ENCODE peak calls at places on chromosomes 4 and X, in four cellular contexts. G, K, H and L are unnamed samples.

GRCh38 chrX:41238543-41238942 is 95.4 kb upstream of the DDX3X start:
- DNase-seq in H (no peak), K (no peak), G (no peak), L (peak; percentile 56)

GRCh38 chrX:97372006-97372766 is 488.5 kb downstream of the RPA4 start:
- DNase-seq in G (peak; percentile 23), H (no peak), K (no peak), L (no peak)

GRCh38 chr4:112908511-112908910 is 140.9 kb upstream of the ANK2 start:
- DNase-seq in K (no peak), G (no peak), H (no peak), L (no peak)

GRCh38 chr4:38311495-38311894 is 351.3 kb downstream of the PTTG2 start:
- DNase-seq in G (no peak), K (no peak), H (no peak), L (no peak)

GRCh38 chrX:133838761-133839676 is 146.4 kb downstream of the GPC3 start:
- DNase-seq in G (peak; percentile 25), H (peak; percentile 40), K (no peak), L (peak; percentile 11)

GRCh38 chrX:75784689-75785491 is at the start of gene MAGEE2:
- DNase-seq in K (no peak), G (peak; percentile 15), H (no peak), L (no peak)

GRCh38 chr4:75881476-75881875 is 20.8 kb downstream of the PPEF2 start:
- DNase-seq in G (no peak), H (no peak), K (no peak), L (no peak)

GRCh38 chrX:74492720-74493201 is 71.5 kb downstream of the SLC16A2 start:
- DNase-seq in K (no peak), G (no peak), H (peak; percentile 6), L (no peak)

GRCh38 chrX:13131511-13132137 is 87.2 kb upstream of the FAM9C start:
- DNase-seq in H (no peak), K (no peak), G (no peak), L (peak; percentile 40)

GRCh38 chr4:12538162-12538561 is 946.0 kb downstream of the RAB28 start:
- DNase-seq in K (no peak), H (no peak), G (no peak), L (no peak)

GRCh38 chrX:40576291-40576690 is 4.5 kb upstream of the ATP6AP2 start:
- DNase-seq in G (no peak), K (no peak), H (no peak), L (no peak)

GRCh38 chrX:21975827-21976226 is 35.3 kb downstream of the SMS start:
- DNase-seq in K (no peak), G (no peak), H (no peak), L (no peak)